ENCODE peak calls at places on chromosomes 5 and 9, in four cellular contexts. Z is Calu3; W is stimulated activated CD4-positive, alpha-beta T cell treated with anti-CD3 and anti-CD28 coated beads, Interleukin-1b, Interleukin-23, amount 100 ng/mL, for 24 hours; T is CD8-positive, alpha-beta T cell. S is an unnamed sample.

GRCh38 chr5:149422429-149423286 is 43.6 kb upstream of the IL17B start:
- DNase-seq in Z (no peak), W (no peak), T (no peak), S (no peak)

GRCh38 chr9:135584934-135585333 is 23.4 kb downstream of the PAEP start:
- DNase-seq in Z (no peak), W (no peak), T (no peak), S (no peak)

GRCh38 chr9:134377976-134378375 is 51.7 kb downstream of the RXRA start:
- DNase-seq in Z (peak), W (no peak), T (no peak), S (peak)

GRCh38 chr9:76585487-76586459 is 126.8 kb downstream of the GCNT1 start:
- DNase-seq in Z (no peak), W (no peak), T (no peak), S (peak)

GRCh38 chr5:123937230-123937629 is 425.3 kb downstream of the CSNK1G3 start:
- DNase-seq in Z (peak), W (no peak), T (no peak), S (peak)

GRCh38 chr9:73523391-73523790 is 371.7 kb downstream of the ANXA1 start:
- DNase-seq in Z (no peak), W (no peak), T (no peak), S (no peak)

GRCh38 chr5:95619096-95619495 is 791 bp upstream of the GPR150 start:
- DNase-seq in Z (no peak), W (no peak), T (no peak), S (no peak)

GRCh38 chr5:134003957-134004625 is 684 bp downstream of the VDAC1 start:
- DNase-seq in Z (peak), W (peak), T (peak), S (peak)

GRCh38 chr5:6598351-6598900 is 34.4 kb downstream of the NSUN2 start:
- DNase-seq in Z (no peak), W (no peak), T (no peak), S (no peak)

GRCh38 chr9:109329274-109330258 is 8.7 kb upstream of the EPB41L4B start:
- DNase-seq in Z (peak), W (no peak), T (no peak), S (no peak)

GRCh38 chr5:115556276-115556675 is 11.7 kb upstream of the FEM1C start:
- DNase-seq in Z (no peak), W (no peak), T (no peak), S (no peak)

GRCh38 chr5:43429706-43430105 is 17.5 kb upstream of the CCL28 start:
- DNase-seq in Z (no peak), W (no peak), T (no peak), S (no peak)

GRCh38 chr9:136724772-136725171 is 12.4 kb downstream of the DIPK1B start:
- DNase-seq in Z (no peak), W (no peak), T (no peak), S (no peak)

GRCh38 chr5:166581827-166582226 is 1709.6 kb upstream of the WWC1 start:
- DNase-seq in Z (no peak), W (no peak), T (no peak), S (no peak)

GRCh38 chr5:82155305-82155704 is 122.8 kb downstream of the RPS23 start:
- DNase-seq in Z (no peak), W (no peak), T (no peak), S (no peak)

GRCh38 chr5:125424374-125424773 is 677.9 kb upstream of the ZNF608 start:
- DNase-seq in Z (no peak), W (no peak), T (no peak), S (no peak)

GRCh38 chr9:91422832-91423711 is 560 bp downstream of the NFIL3 start:
- DNase-seq in Z (peak), W (peak), T (peak), S (peak)

GRCh38 chr5:58056546-58056945 is 403.3 kb downstream of the PLK2 start:
- DNase-seq in Z (no peak), W (no peak), T (no peak), S (no peak)

GRCh38 chr9:121299125-121299466 is 31.1 kb downstream of the GSN start:
- DNase-seq in Z (no peak), W (no peak), T (no peak), S (no peak)

GRCh38 chr9:110769667-110770066 is 101.1 kb downstream of the MUSK start:
- DNase-seq in Z (no peak), W (no peak), T (no peak), S (no peak)

GRCh38 chr9:4315582-4316215 is 15.8 kb upstream of the GLIS3 start:
- DNase-seq in Z (peak), W (peak), T (peak), S (peak)

GRCh38 chr9:87535817-87536539 is 38.3 kb downstream of the DAPK1 start:
- DNase-seq in Z (no peak), W (peak), T (no peak), S (no peak)

GRCh38 chr9:8486095-8486494 is 686.5 kb upstream of the DMAC1 start:
- DNase-seq in Z (peak), W (no peak), T (no peak), S (peak)

GRCh38 chr5:173535976-173536639 is 80.3 kb downstream of the BOD1 start:
- DNase-seq in Z (no peak), W (no peak), T (no peak), S (no peak)

GRCh38 chr5:10987881-10988504 is 227.0 kb upstream of the DAP start:
- DNase-seq in Z (peak), W (peak), T (peak), S (peak)

GRCh38 chr9:131747352-131747751 is 7.5 kb upstream of the RAPGEF1 start:
- DNase-seq in Z (peak), W (no peak), T (no peak), S (peak)

GRCh38 chr5:17991775-17992174 is 357.5 kb downstream of the TAF11L14 start:
- DNase-seq in Z (no peak), W (no peak), T (no peak), S (peak)

GRCh38 chr9:130870491-130871381 is 25.9 kb downstream of the QRFP start:
- DNase-seq in Z (no peak), W (no peak), T (no peak), S (peak)

GRCh38 chr5:150059623-150060022 is 26.7 kb downstream of the CSF1R start:
- DNase-seq in Z (no peak), W (no peak), T (no peak), S (no peak)